ENCODE peak calls at places on chromosomes 3 and 15, in nine cellular contexts. W is bronchial epithelial cell, F is testis, X is BJ, N is heart left ventricle, L is lower lobe of right lung, B is esophagus squamous epithelium, S is transverse colon, I is PC-9. T is an unnamed sample.

GRCh38 chr3:59426851-59427565 is 377.2 kb upstream of the CFAP20DC start:
- DNase-seq in W (peak; percentile 97), F (no peak), X (peak; percentile 48), N (no peak), L (no peak), B (no peak), S (no peak), I (no peak), T (no peak)

GRCh38 chr3:41418961-41419691 is 219.8 kb downstream of the CTNNB1 start:
- DNase-seq in W (peak; percentile 70), F (no peak), X (no peak), N (no peak), L (no peak), B (no peak), S (no peak), I (peak; percentile 12), T (peak; percentile 32)

GRCh38 chr15:92992712-92993111 is 92.6 kb downstream of the CHD2 start:
- DNase-seq in W (no peak), F (no peak), X (no peak), N (peak; percentile 35), L (no peak), B (no peak), S (no peak), I (no peak), T (no peak)

GRCh38 chr15:62853833-62854210 is 188.7 kb upstream of the TPM1 start:
- DNase-seq in W (peak; percentile 63), F (no peak), X (no peak), N (no peak), L (no peak), B (no peak), S (no peak), I (no peak), T (no peak)

GRCh38 chr15:35439291-35439690 is 106.7 kb downstream of the DPH6 start:
- DNase-seq in W (peak; percentile 4), F (no peak), X (peak; percentile 78), N (no peak), L (no peak), B (no peak), S (no peak), I (no peak), T (no peak)

GRCh38 chr3:72185549-72186484 is 400.9 kb upstream of the PROK2 start:
- DNase-seq in W (peak; percentile 78), F (no peak), X (peak; percentile 26), N (no peak), L (no peak), B (no peak), S (no peak), I (no peak), T (peak; percentile 34)

GRCh38 chr3:183481582-183481981 is 53.2 kb upstream of the MCF2L2 start:
- DNase-seq in W (peak; percentile 97), F (no peak), X (no peak), N (no peak), L (no peak), B (no peak), S (no peak), I (no peak), T (no peak)

GRCh38 chr3:134364061-134364935 is 9.9 kb downstream of the AMOTL2 start:
- DNase-seq in W (peak; percentile 83), F (peak; percentile 94), X (peak; percentile 89), N (peak; percentile 97), L (peak; percentile 94), B (peak; percentile 21), S (peak; percentile 90), I (peak; percentile 98), T (peak; percentile 82)

GRCh38 chr3:45112939-45113338 is 33.2 kb downstream of the CDCP1 start:
- DNase-seq in W (no peak), F (no peak), X (no peak), N (no peak), L (no peak), B (no peak), S (no peak), I (no peak), T (no peak)

GRCh38 chr3:133213942-133214341 is 175.8 kb downstream of the TMEM108 start:
- DNase-seq in W (no peak), F (peak; percentile 20), X (no peak), N (peak; percentile 24), L (peak; percentile 55), B (no peak), S (no peak), I (no peak), T (no peak)

GRCh38 chr15:100941536-100941935 is 22.4 kb downstream of the LRRK1 start:
- DNase-seq in W (no peak), F (no peak), X (no peak), N (no peak), L (no peak), B (no peak), S (no peak), I (no peak), T (no peak)

GRCh38 chr15:40782609-40783227 is 12.9 kb downstream of the C15orf62 start:
- DNase-seq in W (peak; percentile 65), F (peak; percentile 53), X (no peak), N (no peak), L (peak; percentile 85), B (no peak), S (peak; percentile 86), I (peak; percentile 85), T (no peak)

GRCh38 chr3:96510334-96510733 is 304.1 kb upstream of the EPHA6 start:
- DNase-seq in W (no peak), F (no peak), X (no peak), N (no peak), L (no peak), B (no peak), S (no peak), I (no peak), T (no peak)
- TF ChIP-seq CTCF in W (no peak), F (no peak), X (no peak), N (no peak), L (no peak), B (no peak), S (no peak), I (no peak), T (no peak)

DNA sequence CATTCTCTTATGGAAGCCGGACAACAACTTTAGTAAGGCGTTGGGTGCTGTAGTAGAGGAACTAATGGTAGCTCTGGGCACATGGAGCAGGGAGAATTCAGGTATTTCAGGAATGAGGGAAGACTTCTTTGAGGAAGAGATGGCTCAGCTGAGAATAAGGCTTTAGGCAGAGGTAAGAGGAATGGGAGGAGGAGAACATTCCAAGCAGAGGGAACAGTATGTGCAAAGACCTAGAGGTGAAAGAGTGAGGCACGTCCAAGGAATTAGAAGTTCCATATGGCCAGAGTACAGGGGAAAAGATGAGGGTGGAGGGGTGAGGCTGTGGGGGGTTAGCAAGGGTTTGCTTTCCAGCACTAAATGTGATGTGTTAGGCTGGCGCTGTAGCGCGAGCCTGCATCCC is 1.6 kb upstream of the SV2B start:
- DNase-seq in W (no peak), F (no peak), X (no peak), N (no peak), L (no peak), B (no peak), S (no peak), I (no peak), T (no peak)
- H3K27me3 ChIP-seq in W (peaks cover 13% of the 10 kb centered on the region), F (no peaks in the 10 kb centered on the region), X (peaks cover 20% of the 10 kb centered on the region), N (no peaks in the 10 kb centered on the region), L (peaks cover 65% of the 10 kb centered on the region), B (no peaks in the 10 kb centered on the region), S (peaks cover 80% of the 10 kb centered on the region), I (peaks cover 76% of the 10 kb centered on the region), T (peaks cover 38% of the 10 kb centered on the region)

GRCh38 chr15:33860749-33861148 is 107.5 kb upstream of the CHRM5 start:
- DNase-seq in W (peak; percentile 78), F (no peak), X (no peak), N (no peak), L (no peak), B (no peak), S (no peak), I (peak; percentile 38), T (peak; percentile 1)

GRCh38 chr15:33865416-33865815 is 102.9 kb upstream of the CHRM5 start:
- DNase-seq in W (no peak), F (no peak), X (no peak), N (no peak), L (no peak), B (no peak), S (no peak), I (no peak), T (no peak)

GRCh38 chr15:33866101-33866737 is 102.1 kb upstream of the CHRM5 start:
- DNase-seq in W (no peak), F (no peak), X (no peak), N (no peak), L (no peak), B (no peak), S (no peak), I (peak; percentile 34), T (no peak)

GRCh38 chr15:33859992-33860545 is 108.2 kb upstream of the CHRM5 start:
- DNase-seq in W (peak; percentile 33), F (no peak), X (no peak), N (no peak), L (no peak), B (no peak), S (no peak), I (peak; percentile 22), T (no peak)

GRCh38 chr15:33864360-33865075 is 103.8 kb upstream of the CHRM5 start:
- DNase-seq in W (no peak), F (no peak), X (no peak), N (no peak), L (no peak), B (no peak), S (no peak), I (no peak), T (no peak)
- H3K4me3 ChIP-seq in W (no peak overlapping the region), F (no peak overlapping the region), X (no peak overlapping the region), N (no peak overlapping the region), L (no peak overlapping the region), B (no peak overlapping the region), S (no peak overlapping the region), I (no peak overlapping the region), T (no peak overlapping the region)

GRCh38 chr3:120072867-120073525 is 21.3 kb downstream of the GSK3B start:
- DNase-seq in W (no peak), F (no peak), X (no peak), N (no peak), L (no peak), B (no peak), S (peak; percentile 30), I (no peak), T (no peak)
- TF ChIP-seq CTCF in W (peak; percentile 13), F (no peak), X (no peak), N (no peak), L (no peak), B (no peak), S (no peak), I (no peak), T (peak; percentile 25)

GRCh38 chr3:42424911-42425310 is 14.5 kb upstream of the LYZL4 start:
- DNase-seq in W (no peak), F (no peak), X (no peak), N (no peak), L (no peak), B (no peak), S (no peak), I (no peak), T (no peak)
- H3K27me3 ChIP-seq in W (peaks cover 7% of the 10 kb centered on the region), F (no peaks in the 10 kb centered on the region), X (no peaks in the 10 kb centered on the region), N (no peaks in the 10 kb centered on the region), L (no peaks in the 10 kb centered on the region), B (no peaks in the 10 kb centered on the region), S (peaks cover 3% of the 10 kb centered on the region), I (no peaks in the 10 kb centered on the region), T (no peaks in the 10 kb centered on the region)

DNA sequence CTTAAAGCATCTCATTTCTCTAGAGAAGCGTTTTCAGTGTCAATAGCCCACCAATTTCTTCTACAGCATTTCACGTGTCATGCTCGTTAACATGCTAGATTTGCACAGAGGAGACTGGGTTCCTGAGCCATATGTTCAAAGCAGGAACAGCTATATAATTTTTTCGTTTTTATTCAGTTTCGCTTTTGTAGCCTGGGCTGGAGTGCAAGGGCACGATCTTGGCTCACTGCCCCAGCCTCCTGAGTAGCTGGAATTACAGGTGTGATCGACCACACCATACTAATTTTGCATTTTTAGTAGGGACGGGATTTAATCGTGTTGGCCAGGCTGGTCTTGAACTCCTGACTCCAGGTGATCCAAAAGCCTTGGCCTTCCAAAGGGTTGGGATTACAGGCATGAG is 6.6 kb upstream of the SLMAP start:
- DNase-seq in W (no peak), F (no peak), X (no peak), N (no peak), L (no peak), B (no peak), S (peak; percentile 16), I (no peak), T (no peak)
- H3K4me3 ChIP-seq in W (no peak overlapping the region), F (no peak overlapping the region), X (no peak overlapping the region), N (no peak overlapping the region), L (no peak overlapping the region), B (no peak overlapping the region), S (no peak overlapping the region), I (no peak overlapping the region), T (no peak overlapping the region)

T was measured in kidney epithelial cell.